ENCODE peak calls at places on chromosomes 3 and 15, in six cellular contexts. L is adrenal gland, E is AG04450, U is PC-9, X is IMR-90, H is Caco-2. C is an unnamed sample.

GRCh38 chr3:192947421-192947820 is 29.8 kb upstream of the MB21D2 start:
- DNase-seq in L (no peak), E (no peak), U (no peak), X (peak), H (no peak), C (no peak)

GRCh38 chr3:63364909-63365308 is 86.8 kb downstream of the SYNPR start:
- DNase-seq in L (no peak), E (no peak), U (no peak), X (no peak), H (peak), C (no peak)

GRCh38 chr3:171132873-171133272 is 106.4 kb upstream of the SLC2A2 start:
- DNase-seq in L (no peak), E (peak), U (no peak), X (peak), H (no peak), C (peak)

GRCh38 chr3:80649170-80649569 is 881.4 kb upstream of the ROBO1 start:
- DNase-seq in L (no peak), E (no peak), U (no peak), X (no peak), H (no peak), C (no peak)

GRCh38 chr15:33985287-33985686 is 17.0 kb downstream of the CHRM5 start:
- DNase-seq in L (no peak), E (peak), U (no peak), X (peak), H (peak), C (peak)

GRCh38 chr15:31367730-31368344 is 41.2 kb downstream of the KLF13 start:
- DNase-seq in L (no peak), E (no peak), U (no peak), X (no peak), H (no peak), C (no peak)

GRCh38 chr15:90512981-90513380 is 16.7 kb upstream of the CRTC3 start:
- DNase-seq in L (no peak), E (no peak), U (no peak), X (no peak), H (no peak), C (no peak)

GRCh38 chr3:39166134-39166710 is 12.8 kb upstream of the CSRNP1 start:
- DNase-seq in L (no peak), E (no peak), U (peak), X (peak), H (no peak), C (peak)

GRCh38 chr15:77816983-77817382 is 184.3 kb upstream of the LINGO1 start:
- DNase-seq in L (no peak), E (no peak), U (no peak), X (no peak), H (no peak), C (no peak)

GRCh38 chr15:45285413-45285812 is 33.4 kb downstream of the SLC28A2 start:
- DNase-seq in L (no peak), E (no peak), U (peak), X (no peak), H (no peak), C (no peak)

GRCh38 chr3:19595884-19596283 is 338.1 kb downstream of the EFHB start:
- DNase-seq in L (no peak), E (no peak), U (no peak), X (no peak), H (no peak), C (no peak)

DNA sequence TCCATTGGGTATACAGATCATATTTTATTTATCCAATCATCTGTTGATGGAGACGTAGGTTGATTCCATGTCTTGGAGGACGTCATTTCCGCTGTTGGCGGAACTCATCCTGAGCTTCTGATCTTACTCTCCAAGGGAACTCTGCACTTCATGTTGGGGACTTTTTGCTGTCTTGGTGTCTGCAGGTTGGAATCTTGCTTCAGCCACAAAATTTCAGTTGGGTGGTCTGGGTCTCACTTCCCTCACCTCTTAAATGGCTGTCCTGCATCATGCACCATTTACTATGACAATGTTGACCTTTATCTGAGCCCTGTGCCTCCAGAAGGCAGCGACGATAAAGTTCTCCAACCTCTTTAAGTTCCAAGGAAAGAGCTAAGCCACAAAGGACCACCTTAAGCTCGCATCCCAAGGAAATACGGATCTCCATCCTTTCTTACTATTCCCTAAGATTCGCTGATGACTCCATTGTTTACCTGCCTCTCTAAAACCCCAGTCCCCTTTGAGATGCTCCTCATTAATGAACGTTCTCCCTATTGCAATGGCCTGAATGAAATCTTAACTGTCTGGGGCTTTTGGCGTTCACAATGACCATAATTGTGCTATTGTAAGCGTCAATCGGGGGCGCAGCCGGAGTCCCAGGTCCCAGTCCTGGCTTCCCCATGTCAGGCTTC is 23.1 kb upstream of the RNU6-1 start:
- DNase-seq in L (no peak), E (no peak), U (no peak), X (no peak), H (no peak), C (no peak)
- H3K4me3 ChIP-seq in L (no peak), E (peak), U (peak), X (peak), H (no peak), C (peak)

GRCh38 chr3:146574173-146574572 is 29.8 kb upstream of the PLSCR1 start:
- DNase-seq in L (no peak), E (no peak), U (no peak), X (no peak), H (no peak), C (no peak)

GRCh38 chr3:146581080-146581601 is 24.0 kb downstream of the PLSCR5 start:
- DNase-seq in L (no peak), E (no peak), U (no peak), X (no peak), H (peak), C (no peak)

GRCh38 chr3:146581877-146582508 is 23.2 kb downstream of the PLSCR5 start:
- DNase-seq in L (no peak), E (no peak), U (no peak), X (peak), H (peak), C (peak)

GRCh38 chr3:146577662-146578061 is 27.5 kb downstream of the PLSCR5 start:
- DNase-seq in L (peak), E (peak), U (no peak), X (peak), H (peak), C (peak)
- TF ChIP-seq CTCF in L (peak), E (peak), U (peak), X (peak), H (peak), C (peak)

GRCh38 chr15:39584266-39584659 is 3.4 kb downstream of the THBS1 start:
- DNase-seq in L (no peak), E (no peak), U (no peak), X (no peak), H (no peak), C (no peak)
- H3K4me3 ChIP-seq in L (no peak), E (peak), U (no peak), X (peak), H (no peak), C (peak)

DNA sequence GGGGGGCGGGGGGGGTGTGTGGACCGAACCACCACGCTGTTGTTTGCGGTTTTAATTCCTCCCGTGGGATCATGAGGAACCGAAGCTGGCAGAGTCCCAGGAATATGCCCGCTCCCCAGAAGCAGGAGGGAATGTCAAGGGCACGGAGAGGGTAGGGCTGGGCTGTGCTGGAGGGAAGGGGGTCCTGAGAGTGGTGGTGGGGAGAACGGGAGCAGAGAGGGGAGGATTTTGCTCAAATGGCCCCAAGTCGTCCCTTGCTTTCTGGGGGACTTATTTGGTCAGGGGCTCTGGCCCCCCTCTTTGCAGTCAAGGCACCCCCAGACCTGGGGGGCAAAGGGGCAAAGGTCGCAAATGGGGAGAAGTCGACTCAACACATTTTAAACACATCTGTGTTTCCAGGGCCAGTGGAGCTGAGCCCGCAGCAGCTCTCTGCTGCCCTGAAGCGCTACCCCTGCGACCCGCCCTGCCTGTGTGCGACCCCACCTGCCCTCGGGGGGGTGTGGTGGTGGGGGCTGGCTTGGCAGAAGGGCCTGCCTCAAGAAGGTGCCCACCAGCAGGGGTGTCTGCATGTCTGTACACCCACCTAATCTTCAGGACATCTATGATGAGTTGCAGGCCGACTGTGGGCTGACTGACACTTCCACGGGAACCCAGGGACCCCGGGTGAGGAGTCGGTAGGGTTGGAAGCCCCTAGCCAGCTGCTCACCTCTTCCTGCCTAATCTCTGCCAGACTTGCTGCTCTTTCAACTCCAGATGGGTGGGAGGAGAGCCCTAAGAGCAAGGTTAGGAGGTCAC is 602 bp upstream of the ATP2B2 start:
- DNase-seq in L (no peak), E (no peak), U (no peak), X (no peak), H (no peak), C (no peak)
- TF ChIP-seq CTCF in L (no peak), E (no peak), U (no peak), X (no peak), H (no peak), C (no peak)

C was measured in AG10803.